ENCODE peak calls at places on chromosomes 4 and X, in ten cellular contexts. One of them, this sample, is unnamed. For H3K9me3, H3K27me3 and H3K4me1, the result is how much of the 10 kb centered on the place peaks cover.

GRCh38 chr4:71074452-71075299 is 81.2 kb downstream of the DCK start:
- DNase-seq in CD8-positive, alpha-beta T cell: no peak
- DNase-seq in IMR-90: no peak
- DNase-seq in left lung: no peak
- DNase-seq in neuronal stem cell: no peak
- DNase-seq in esophagus squamous epithelium: no peak
- DNase-seq in heart left ventricle: peak
- DNase-seq in upper lobe of right lung: no peak
- DNase-seq in psoas muscle: no peak
- DNase-seq in SK-N-SH: no peak
- DNase-seq in this sample: no peak

GRCh38 chr4:147103403-147103946 is 157.8 kb upstream of the TTC29 start:
- DNase-seq in SK-N-SH: no peak
- DNase-seq in IMR-90: peak
- DNase-seq in left lung: no peak
- DNase-seq in heart left ventricle: peak
- DNase-seq in psoas muscle: peak
- DNase-seq in esophagus squamous epithelium: no peak
- DNase-seq in CD8-positive, alpha-beta T cell: no peak
- DNase-seq in upper lobe of right lung: no peak
- DNase-seq in neuronal stem cell: no peak
- DNase-seq in this sample: no peak

GRCh38 chrX:54978448-54978847 is 15.5 kb downstream of the PFKFB1 start:
- DNase-seq in psoas muscle: no peak
- DNase-seq in SK-N-SH: no peak
- DNase-seq in IMR-90: peak
- DNase-seq in upper lobe of right lung: no peak
- DNase-seq in heart left ventricle: no peak
- DNase-seq in esophagus squamous epithelium: no peak
- DNase-seq in neuronal stem cell: no peak
- DNase-seq in CD8-positive, alpha-beta T cell: no peak
- DNase-seq in left lung: no peak
- DNase-seq in this sample: no peak

GRCh38 chr4:6467600-6467999 is 4.8 kb downstream of the PPP2R2C start:
- DNase-seq in neuronal stem cell: no peak
- DNase-seq in IMR-90: no peak
- DNase-seq in heart left ventricle: no peak
- DNase-seq in SK-N-SH: no peak
- DNase-seq in esophagus squamous epithelium: no peak
- DNase-seq in left lung: no peak
- DNase-seq in CD8-positive, alpha-beta T cell: no peak
- DNase-seq in psoas muscle: no peak
- DNase-seq in upper lobe of right lung: no peak
- DNase-seq in this sample: peak

GRCh38 chr4:154691229-154691628 is 52.6 kb upstream of the LRAT start:
- DNase-seq in IMR-90: no peak
- DNase-seq in left lung: no peak
- DNase-seq in psoas muscle: no peak
- DNase-seq in heart left ventricle: no peak
- DNase-seq in SK-N-SH: no peak
- DNase-seq in neuronal stem cell: no peak
- DNase-seq in upper lobe of right lung: no peak
- DNase-seq in esophagus squamous epithelium: no peak
- DNase-seq in CD8-positive, alpha-beta T cell: no peak
- DNase-seq in this sample: no peak

GRCh38 chrX:30620980-30621716 is 32.1 kb upstream of the GK start:
- DNase-seq in IMR-90: peak
- DNase-seq in neuronal stem cell: no peak
- DNase-seq in esophagus squamous epithelium: no peak
- DNase-seq in left lung: no peak
- DNase-seq in heart left ventricle: peak
- DNase-seq in SK-N-SH: no peak
- DNase-seq in psoas muscle: no peak
- DNase-seq in upper lobe of right lung: no peak
- DNase-seq in CD8-positive, alpha-beta T cell: no peak
- DNase-seq in this sample: no peak

GRCh38 chr4:53522334-53522733 is 69.0 kb downstream of the LNX1 start:
- DNase-seq in CD8-positive, alpha-beta T cell: no peak
- DNase-seq in neuronal stem cell: no peak
- DNase-seq in upper lobe of right lung: no peak
- DNase-seq in esophagus squamous epithelium: no peak
- DNase-seq in left lung: no peak
- DNase-seq in SK-N-SH: no peak
- DNase-seq in heart left ventricle: no peak
- DNase-seq in psoas muscle: no peak
- DNase-seq in IMR-90: peak
- DNase-seq in this sample: no peak

GRCh38 chrX:134933911-134934310 is 56.9 kb upstream of the SMIM10 start:
- DNase-seq in heart left ventricle: peak
- DNase-seq in psoas muscle: no peak
- DNase-seq in IMR-90: no peak
- DNase-seq in SK-N-SH: no peak
- DNase-seq in esophagus squamous epithelium: no peak
- DNase-seq in upper lobe of right lung: no peak
- DNase-seq in CD8-positive, alpha-beta T cell: no peak
- DNase-seq in neuronal stem cell: no peak
- DNase-seq in left lung: no peak
- DNase-seq in this sample: no peak

GRCh38 chr4:153788419-153789276 is at the start of gene SFRP2:
- DNase-seq in psoas muscle: peak
- DNase-seq in neuronal stem cell: peak
- DNase-seq in SK-N-SH: peak
- DNase-seq in left lung: no peak
- DNase-seq in esophagus squamous epithelium: no peak
- DNase-seq in heart left ventricle: no peak
- DNase-seq in IMR-90: no peak
- DNase-seq in upper lobe of right lung: peak
- DNase-seq in CD8-positive, alpha-beta T cell: no peak
- DNase-seq in this sample: peak

GRCh38 chrX:42119076-42119475 is 195.7 kb upstream of the CASK start:
- DNase-seq in left lung: no peak
- DNase-seq in neuronal stem cell: no peak
- DNase-seq in CD8-positive, alpha-beta T cell: no peak
- DNase-seq in SK-N-SH: no peak
- DNase-seq in esophagus squamous epithelium: no peak
- DNase-seq in upper lobe of right lung: no peak
- DNase-seq in heart left ventricle: no peak
- DNase-seq in psoas muscle: no peak
- DNase-seq in IMR-90: peak
- DNase-seq in this sample: no peak

GRCh38 chr4:85127653-85128052 is 161.2 kb upstream of the WDFY3 start:
- DNase-seq in left lung: no peak
- DNase-seq in heart left ventricle: no peak
- DNase-seq in SK-N-SH: peak
- DNase-seq in neuronal stem cell: peak
- DNase-seq in upper lobe of right lung: no peak
- DNase-seq in IMR-90: no peak
- DNase-seq in psoas muscle: no peak
- DNase-seq in CD8-positive, alpha-beta T cell: no peak
- DNase-seq in esophagus squamous epithelium: no peak
- DNase-seq in this sample: peak

GRCh38 chr4:180106997-180107396 is 2136.2 kb upstream of the TENM3 start:
- DNase-seq in left lung: no peak
- DNase-seq in neuronal stem cell: no peak
- DNase-seq in CD8-positive, alpha-beta T cell: no peak
- DNase-seq in IMR-90: peak
- DNase-seq in upper lobe of right lung: no peak
- DNase-seq in esophagus squamous epithelium: no peak
- DNase-seq in psoas muscle: no peak
- DNase-seq in heart left ventricle: no peak
- DNase-seq in SK-N-SH: no peak
- DNase-seq in this sample: no peak

GRCh38 chr4:20916106-20916505 is 215.8 kb downstream of the PACRGL start:
- DNase-seq in upper lobe of right lung: no peak
- DNase-seq in IMR-90: no peak
- DNase-seq in esophagus squamous epithelium: no peak
- DNase-seq in heart left ventricle: no peak
- DNase-seq in left lung: no peak
- DNase-seq in SK-N-SH: no peak
- DNase-seq in neuronal stem cell: no peak
- DNase-seq in psoas muscle: no peak
- DNase-seq in CD8-positive, alpha-beta T cell: peak
- DNase-seq in this sample: no peak

DNA sequence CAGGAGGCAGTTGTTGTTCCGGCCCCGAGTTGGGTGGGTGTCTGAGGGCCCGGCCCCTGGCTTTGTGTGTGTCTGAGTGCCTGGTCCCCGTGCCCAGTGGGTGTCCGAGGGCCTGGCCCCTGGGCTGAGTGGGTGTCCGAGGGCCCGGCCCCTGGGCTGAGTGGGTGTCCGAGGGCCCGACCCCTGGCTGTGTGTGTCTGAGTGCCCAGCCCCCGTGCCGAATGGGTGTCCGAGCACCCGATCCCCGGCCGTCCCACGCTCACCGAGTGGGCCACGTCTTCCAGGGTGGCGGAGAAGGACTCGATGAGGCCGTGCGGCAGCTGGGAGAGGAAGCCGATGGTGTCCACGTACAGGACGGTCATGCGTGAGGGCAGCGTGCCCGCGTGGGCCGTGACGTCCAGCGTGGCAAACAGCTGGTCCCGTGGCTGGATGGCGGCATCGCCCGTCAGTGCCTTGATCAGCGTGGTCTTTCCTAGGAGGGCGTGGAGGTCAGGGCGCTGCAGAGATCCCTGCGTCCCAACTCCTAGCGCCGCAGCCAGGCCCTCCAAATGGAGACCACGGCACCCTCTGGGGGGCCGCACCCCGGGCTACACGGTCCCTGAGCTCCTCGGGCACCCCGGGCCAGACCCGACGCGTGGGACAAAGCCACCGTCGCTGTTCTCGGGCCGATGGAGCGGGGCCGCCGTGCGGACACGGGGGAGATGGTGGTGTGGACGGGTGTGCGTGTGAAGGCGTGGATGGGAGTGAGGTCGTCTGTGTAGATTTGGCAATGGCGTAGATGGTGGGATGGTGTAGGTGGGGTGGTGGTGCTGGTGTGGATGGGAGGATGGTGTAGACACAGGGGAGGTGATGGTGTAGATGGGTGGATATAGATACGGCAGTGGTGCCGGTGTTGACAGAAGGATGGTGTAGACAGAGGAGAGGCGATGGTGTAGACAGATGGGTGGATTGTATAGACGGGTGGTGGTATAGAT is 7.2 kb downstream of the GTPBP6 start:
- DNase-seq in upper lobe of right lung: peak
- DNase-seq in esophagus squamous epithelium: no peak
- DNase-seq in left lung: peak
- DNase-seq in IMR-90: no peak
- DNase-seq in SK-N-SH: no peak
- DNase-seq in heart left ventricle: no peak
- DNase-seq in neuronal stem cell: no peak
- DNase-seq in psoas muscle: no peak
- DNase-seq in CD8-positive, alpha-beta T cell: no peak
- DNase-seq in this sample: peak
- H3K9me3 ChIP-seq in upper lobe of right lung: under half
- H3K9me3 ChIP-seq in esophagus squamous epithelium: under half
- H3K9me3 ChIP-seq in left lung: under half
- H3K9me3 ChIP-seq in IMR-90: under half
- H3K9me3 ChIP-seq in SK-N-SH: under half
- H3K9me3 ChIP-seq in heart left ventricle: under half
- H3K9me3 ChIP-seq in neuronal stem cell: under half
- H3K9me3 ChIP-seq in psoas muscle: under half
- H3K9me3 ChIP-seq in CD8-positive, alpha-beta T cell: under half
- H3K9me3 ChIP-seq in this sample: under half

DNA sequence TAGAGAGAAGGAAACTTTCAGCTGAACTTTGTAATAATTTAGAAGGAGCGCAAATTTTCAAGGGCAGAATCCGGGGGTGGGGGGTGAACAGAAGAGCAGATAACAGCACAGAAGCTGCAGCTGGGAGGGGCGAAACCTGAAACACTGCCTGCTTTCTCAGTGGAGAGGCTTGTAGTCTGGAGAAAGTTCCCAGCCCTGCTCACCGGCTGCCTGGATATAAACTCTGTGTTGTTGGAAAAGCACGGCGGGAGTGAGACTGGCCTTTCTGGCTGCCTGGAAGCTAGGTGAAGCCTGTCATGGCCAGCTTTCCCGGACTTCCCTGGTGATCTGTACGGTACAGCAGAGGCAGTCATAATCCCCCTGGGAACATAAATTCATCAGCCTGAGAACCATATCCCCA is 1352.1 kb upstream of the DIAPH2 start:
- DNase-seq in upper lobe of right lung: no peak
- DNase-seq in psoas muscle: no peak
- DNase-seq in left lung: no peak
- DNase-seq in CD8-positive, alpha-beta T cell: no peak
- DNase-seq in neuronal stem cell: no peak
- DNase-seq in heart left ventricle: no peak
- DNase-seq in esophagus squamous epithelium: no peak
- DNase-seq in SK-N-SH: no peak
- DNase-seq in IMR-90: no peak
- DNase-seq in this sample: no peak
- H3K27me3 ChIP-seq in upper lobe of right lung: under half
- H3K27me3 ChIP-seq in psoas muscle: under half
- H3K27me3 ChIP-seq in left lung: under half
- H3K27me3 ChIP-seq in CD8-positive, alpha-beta T cell: under half
- H3K27me3 ChIP-seq in neuronal stem cell: under half
- H3K27me3 ChIP-seq in heart left ventricle: under half
- H3K27me3 ChIP-seq in esophagus squamous epithelium: under half
- H3K27me3 ChIP-seq in SK-N-SH: under half
- H3K27me3 ChIP-seq in IMR-90: under half
- H3K27me3 ChIP-seq in this sample: under half

DNA sequence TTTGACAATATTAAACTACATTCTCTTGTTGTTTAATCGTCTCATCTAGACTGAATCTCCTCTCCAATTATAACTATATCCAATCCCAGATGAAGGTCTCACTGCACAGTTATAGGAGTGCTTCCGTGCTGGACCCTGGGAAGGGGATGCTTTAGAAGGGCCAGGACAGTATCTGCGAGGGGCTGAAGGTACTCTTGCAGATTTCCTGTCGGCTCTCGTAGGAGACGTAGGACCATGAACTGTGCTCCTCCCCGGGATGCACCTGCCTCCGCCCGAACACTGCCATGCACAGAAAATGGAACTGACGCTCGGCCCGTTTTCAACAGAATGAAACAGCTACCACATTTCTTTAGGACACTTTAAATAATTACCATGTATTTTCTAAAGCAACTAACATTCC is 39.4 kb downstream of the FAT1 start:
- DNase-seq in upper lobe of right lung: no peak
- DNase-seq in CD8-positive, alpha-beta T cell: no peak
- DNase-seq in neuronal stem cell: no peak
- DNase-seq in esophagus squamous epithelium: no peak
- DNase-seq in SK-N-SH: no peak
- DNase-seq in psoas muscle: no peak
- DNase-seq in left lung: no peak
- DNase-seq in heart left ventricle: no peak
- DNase-seq in IMR-90: no peak
- DNase-seq in this sample: no peak
- H3K4me1 ChIP-seq in upper lobe of right lung: under half
- H3K4me1 ChIP-seq in CD8-positive, alpha-beta T cell: under half
- H3K4me1 ChIP-seq in neuronal stem cell: under half
- H3K4me1 ChIP-seq in esophagus squamous epithelium: under half
- H3K4me1 ChIP-seq in SK-N-SH: under half
- H3K4me1 ChIP-seq in psoas muscle: under half
- H3K4me1 ChIP-seq in left lung: under half
- H3K4me1 ChIP-seq in heart left ventricle: under half
- H3K4me1 ChIP-seq in IMR-90: under half
- H3K4me1 ChIP-seq in this sample: under half

DNA sequence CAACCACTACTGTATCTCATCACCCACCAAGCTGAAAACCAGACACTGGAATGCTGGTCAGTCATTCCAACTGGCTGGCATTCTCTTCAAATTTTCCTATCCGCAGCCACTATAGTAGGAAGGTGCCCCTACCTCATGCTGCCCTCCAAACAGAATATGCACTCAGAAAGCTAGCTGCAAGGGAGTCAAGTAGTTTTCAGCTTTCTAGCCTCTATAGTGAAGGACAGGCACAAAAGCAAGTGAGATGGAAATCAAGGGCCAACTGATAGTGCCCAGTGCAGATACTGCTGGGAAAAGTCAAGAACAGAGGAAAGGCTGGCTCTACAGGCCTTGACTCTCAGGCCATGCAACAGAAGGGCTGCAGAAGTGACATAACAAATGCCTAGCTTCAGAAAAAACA is 47.2 kb downstream of the BCOR start:
- DNase-seq in esophagus squamous epithelium: no peak
- DNase-seq in CD8-positive, alpha-beta T cell: no peak
- DNase-seq in psoas muscle: no peak
- DNase-seq in neuronal stem cell: no peak
- DNase-seq in upper lobe of right lung: no peak
- DNase-seq in left lung: no peak
- DNase-seq in heart left ventricle: no peak
- DNase-seq in SK-N-SH: no peak
- DNase-seq in IMR-90: no peak
- DNase-seq in this sample: no peak
- H3K9me3 ChIP-seq in esophagus squamous epithelium: under half
- H3K9me3 ChIP-seq in CD8-positive, alpha-beta T cell: under half
- H3K9me3 ChIP-seq in psoas muscle: under half
- H3K9me3 ChIP-seq in neuronal stem cell: half or more
- H3K9me3 ChIP-seq in upper lobe of right lung: under half
- H3K9me3 ChIP-seq in left lung: under half
- H3K9me3 ChIP-seq in heart left ventricle: under half
- H3K9me3 ChIP-seq in SK-N-SH: under half
- H3K9me3 ChIP-seq in IMR-90: under half
- H3K9me3 ChIP-seq in this sample: under half